ENCODE peak calls at places on chromosomes 11 and 22, in four cellular contexts. X is body of pancreas, B is sigmoid colon, G is ovary. W is an unnamed sample.
A peak's percentile ranks its signal among the peaks of the same experiment; 100 is the strongest.

GRCh38 chr11:35781342-35782171 is 119.0 kb downstream of the TRIM44 start:
- DNase-seq in G (no peak), X (no peak), B (no peak), W (no peak)

GRCh38 chr11:65432133-65432650 is 9.6 kb downstream of the NEAT1 start:
- DNase-seq in B (no peak), X (no peak), G (no peak), W (no peak)

GRCh38 chr11:36313750-36314500 is 17.8 kb downstream of the PRR5L start:
- DNase-seq in B (no peak), X (no peak), G (no peak), W (no peak)

GRCh38 chr22:49721211-49721763 is 106.4 kb downstream of the BRD1 start:
- DNase-seq in B (no peak), X (no peak), G (no peak), W (peak; percentile 78)

GRCh38 chr11:71948314-71949027 is 19.6 kb downstream of the RNF121 start:
- DNase-seq in B (no peak), G (no peak), X (peak; percentile 74), W (no peak)

GRCh38 chr11:77244277-77245014 is 57.0 kb downstream of the GDPD4 start:
- DNase-seq in X (no peak), B (no peak), G (no peak), W (no peak)

GRCh38 chr11:37995886-37996285 is 1397.8 kb upstream of the RAG2 start:
- DNase-seq in B (no peak), X (no peak), G (no peak), W (no peak)

GRCh38 chr11:102047305-102047924 is at the start of gene CFAP300:
- DNase-seq in X (peak; percentile 78), B (peak; percentile 94), G (peak; percentile 95), W (peak; percentile 93)

GRCh38 chr22:42270178-42270511 is 308 bp downstream of the TCF20 start:
- DNase-seq in B (no peak), X (peak; percentile 30), G (peak; percentile 42), W (no peak)

GRCh38 chr22:38720350-38720749 is 14.6 kb downstream of the GTPBP1 start:
- DNase-seq in X (no peak), G (no peak), B (no peak), W (no peak)

GRCh38 chr11:124069429-124070401 is 28.6 kb upstream of the OR10G7 start:
- DNase-seq in X (peak; percentile 46), B (no peak), G (no peak), W (no peak)

GRCh38 chr11:64016512-64016911 is 19.2 kb upstream of the FLRT1 start:
- DNase-seq in X (no peak), G (no peak), B (no peak), W (no peak)

GRCh38 chr11:15055620-15056356 is 17.6 kb upstream of the CALCB start:
- DNase-seq in B (no peak), X (no peak), G (no peak), W (no peak)

GRCh38 chr11:128226106-128226716 is 361.1 kb downstream of the ETS1 start:
- DNase-seq in B (no peak), G (no peak), X (no peak), W (no peak)

DNA sequence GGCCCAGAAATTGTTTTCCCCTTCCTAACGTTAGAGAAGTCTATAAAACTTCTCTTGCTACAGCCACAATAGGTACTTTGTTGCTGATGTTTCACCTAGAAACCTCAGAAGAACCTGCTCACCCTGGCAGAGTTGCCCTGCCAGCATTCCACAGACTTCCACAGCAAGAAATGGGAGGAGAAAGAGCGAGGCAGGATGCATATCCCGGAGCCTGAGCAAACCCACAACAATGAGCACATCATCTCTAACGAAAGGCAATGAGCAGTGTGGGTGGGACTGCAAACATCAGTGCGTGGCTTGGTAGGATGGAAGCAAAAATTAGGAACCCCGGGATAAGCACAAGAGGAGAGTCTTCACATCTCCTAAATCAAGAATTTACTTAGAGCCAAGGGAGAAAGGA is 892.3 kb downstream of the OPCML start:
- DNase-seq in B (no peak), G (no peak), X (no peak), W (peak; percentile 75)
- TF ChIP-seq POLR2A in B (no peak), G (no peak), X (no peak), W (no peak)

GRCh38 chr11:114163231-114163631 is 103.7 kb downstream of the ZBTB16 start:
- DNase-seq in X (no peak), B (peak; percentile 89), G (peak; percentile 68), W (no peak)

GRCh38 chr11:114163830-114164401 is 104.4 kb downstream of the ZBTB16 start:
- DNase-seq in X (peak; percentile 42), B (peak; percentile 95), G (no peak), W (no peak)

GRCh38 chr11:114161486-114162250 is 102.2 kb downstream of the ZBTB16 start:
- DNase-seq in X (no peak), B (no peak), G (no peak), W (no peak)

GRCh38 chr11:114164546-114164945 is 105.0 kb downstream of the ZBTB16 start:
- DNase-seq in X (no peak), G (no peak), B (peak; percentile 66), W (no peak)

GRCh38 chr11:114162719-114163123 is 103.2 kb downstream of the ZBTB16 start:
- DNase-seq in B (peak; percentile 99), X (peak; percentile 97), G (peak; percentile 90), W (peak; percentile 99)
- TF ChIP-seq POLR2A in B (peak; percentile 48), X (peak; percentile 66), G (no peak), W (peak; percentile 59)

DNA sequence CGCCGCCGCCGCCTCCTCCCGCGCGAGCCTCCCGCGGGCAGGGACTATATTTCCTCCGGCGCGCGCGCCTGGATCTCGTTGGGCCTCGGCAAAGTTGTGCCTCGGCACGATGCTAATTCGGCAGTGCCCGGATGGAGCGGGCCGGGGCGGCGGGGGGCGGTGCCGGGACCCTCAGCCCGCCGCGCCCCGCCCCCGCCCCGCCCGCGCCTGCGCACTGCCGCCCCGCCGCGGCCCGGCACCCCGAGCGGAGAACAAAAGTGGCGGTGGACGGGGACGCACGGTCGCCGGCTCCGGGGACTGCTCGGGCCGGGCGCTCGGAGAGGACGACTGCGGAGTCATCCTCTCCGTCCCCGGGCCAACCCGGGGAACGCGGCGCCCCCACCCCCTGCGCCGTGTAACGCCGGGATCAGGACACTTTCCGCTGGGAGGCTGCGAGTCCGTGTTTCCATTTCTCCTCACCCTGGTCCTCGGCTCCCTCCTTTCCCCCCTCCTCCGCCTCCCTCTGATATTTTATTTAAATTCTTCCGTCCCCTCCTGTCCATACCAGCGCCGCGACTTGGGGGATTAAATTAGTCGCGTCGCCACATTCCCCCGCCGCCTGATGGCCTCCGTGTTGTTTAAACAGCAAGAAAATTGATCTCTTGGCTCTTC is at the start of gene PHF21B:
- DNase-seq in G (peak; percentile 87), B (peak; percentile 70), X (peak; percentile 41), W (no peak)
- TF ChIP-seq POLR2A in G (peak; percentile 27), B (no peak), X (peak; percentile 18), W (no peak)

GRCh38 chr11:60915250-60915914 is 1.4 kb downstream of the TMEM109 start:
- DNase-seq in X (peak; percentile 64), B (peak; percentile 75), G (peak; percentile 63), W (no peak)
- TF ChIP-seq POLR2A in X (no peak), B (no peak), G (no peak), W (no peak)

GRCh38 chr11:61092908-61093763 is 9.2 kb upstream of the CD5 start:
- DNase-seq in G (no peak), X (no peak), B (no peak), W (no peak)

GRCh38 chr11:61091373-61092279 is 10.7 kb upstream of the CD5 start:
- DNase-seq in X (no peak), G (no peak), B (no peak), W (no peak)

GRCh38 chr11:61090982-61091372 is 11.3 kb upstream of the CD5 start:
- DNase-seq in X (no peak), G (no peak), B (no peak), W (no peak)

GRCh38 chr11:61090521-61090920 is 11.8 kb upstream of the CD5 start:
- DNase-seq in B (no peak), X (no peak), G (no peak), W (no peak)

DNA sequence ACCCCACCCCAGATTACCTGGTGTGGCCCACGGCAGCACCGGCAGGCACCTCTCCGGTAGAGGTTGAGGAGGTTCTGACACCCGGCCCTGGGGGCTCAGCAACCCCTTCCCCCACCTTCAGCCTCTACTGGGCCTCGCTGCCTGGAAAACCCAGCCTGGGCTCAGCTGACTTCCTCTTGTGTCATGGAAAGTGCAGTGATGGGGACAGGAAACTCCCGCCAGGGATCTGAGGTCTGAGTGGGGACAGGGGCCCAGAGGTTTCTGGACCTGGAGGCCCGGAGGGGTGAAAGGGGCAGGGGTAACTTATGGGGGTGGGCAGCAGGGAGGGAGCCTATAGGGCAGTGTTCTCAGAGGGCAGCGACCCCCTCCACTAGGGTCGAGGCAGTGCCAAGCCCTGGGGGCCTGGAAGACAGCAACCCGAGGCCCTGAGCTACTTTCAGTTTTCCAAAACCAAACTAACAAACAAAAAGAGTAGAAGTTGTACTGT is 10.0 kb upstream of the CD5 start:
- DNase-seq in B (no peak), X (no peak), G (no peak), W (no peak)
- TF ChIP-seq POLR2A in B (no peak), X (no peak), G (no peak), W (no peak)

GRCh38 chr22:18078329-18079041 is 695 bp downstream of the PEX26 start:
- DNase-seq in G (peak; percentile 40), B (no peak), X (peak; percentile 59), W (no peak)
- TF ChIP-seq POLR2A in G (no peak), B (no peak), X (no peak), W (no peak)

GRCh38 chr11:1156506-1157340 is 1.0 kb upstream of the MUC5AC start:
- DNase-seq in B (no peak), X (no peak), G (no peak), W (no peak)

GRCh38 chr11:1160231-1161101 is 2.7 kb downstream of the MUC5AC start:
- DNase-seq in G (no peak), X (no peak), B (no peak), W (no peak)

GRCh38 chr11:1157341-1157644 is 460 bp upstream of the MUC5AC start:
- DNase-seq in B (no peak), G (no peak), X (no peak), W (no peak)

GRCh38 chr11:1157645-1158591 is at the start of gene MUC5AC:
- DNase-seq in X (no peak), B (no peak), G (no peak), W (no peak)

DNA sequence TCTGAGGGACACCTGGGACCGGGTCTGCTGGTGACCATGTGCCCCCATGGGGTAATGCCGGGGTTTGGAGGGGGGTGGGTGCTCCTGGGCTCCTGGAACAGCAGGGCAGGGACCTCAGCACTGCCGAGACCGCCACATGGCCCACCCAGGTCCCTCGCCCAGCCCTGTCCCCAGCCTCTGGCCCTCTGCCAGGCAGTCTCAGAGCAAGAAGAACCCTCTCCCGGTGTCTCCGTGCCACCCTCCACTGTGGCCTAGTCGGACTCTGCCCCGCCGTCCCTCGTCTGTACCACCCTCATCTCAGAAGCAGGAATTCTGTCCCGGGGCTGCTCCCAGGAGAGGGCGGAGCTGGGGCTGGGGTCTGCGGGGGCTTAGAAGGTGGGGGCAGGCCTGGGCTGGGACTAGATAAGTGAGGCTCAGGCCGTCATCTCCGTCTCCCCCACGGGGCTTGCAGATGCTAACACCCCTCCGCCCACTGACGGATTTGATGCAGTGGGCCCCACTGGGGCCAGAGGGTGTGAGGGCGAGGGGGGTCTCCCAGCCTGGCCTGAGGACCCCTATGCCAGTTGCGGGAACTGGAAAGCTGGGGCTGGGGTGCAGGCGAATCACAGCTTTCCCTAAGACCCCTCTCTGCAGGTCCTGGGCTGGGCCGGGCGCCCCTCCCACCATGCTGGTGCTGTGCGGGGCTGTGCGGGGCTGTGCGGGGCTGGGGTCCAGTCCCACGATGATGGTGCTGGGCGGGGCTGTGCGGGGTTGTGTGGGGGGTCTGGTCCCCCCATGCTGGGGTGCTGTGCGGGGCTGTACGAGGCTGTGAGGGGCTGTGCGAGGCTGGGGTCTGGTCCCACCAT is 1.1 kb downstream of the MUC5AC start:
- DNase-seq in G (no peak), B (no peak), X (no peak), W (no peak)
- TF ChIP-seq POLR2A in G (no peak), B (no peak), X (no peak), W (no peak)

GRCh38 chr11:5753943-5754342 is at the start of gene OR52N4:
- DNase-seq in X (no peak), B (no peak), G (no peak), W (no peak)
- TF ChIP-seq POLR2A in X (no peak), B (no peak), G (no peak), W (no peak)